ENCODE peak calls at places on chromosomes 5 and 9, in eight cellular contexts. T is bronchial epithelial cell; X is aorta; E is fibroblast of mammary gland; Y is naive thymus-derived CD4-positive, alpha-beta T cell; Q is Caco-2; D is transverse colon; V is fibroblast of lung. P is an unnamed sample.

GRCh38 chr5:177421046-177421798 is 5.3 kb upstream of the GRK6 start:
- DNase-seq in T (no peak), X (no peak), E (no peak), Y (no peak), Q (no peak), D (no peak), V (no peak), P (no peak)

GRCh38 chr5:103031607-103032006 is 88.3 kb downstream of the GIN1 start:
- DNase-seq in T (no peak), X (no peak), E (no peak), Y (no peak), Q (no peak), D (no peak), V (no peak), P (peak)

GRCh38 chr5:97094579-97095317 is 47.7 kb downstream of the LIX1 start:
- DNase-seq in T (no peak), X (no peak), E (no peak), Y (no peak), Q (no peak), D (no peak), V (no peak), P (no peak)

GRCh38 chr5:149959406-149960236 is 937 bp upstream of the SLC26A2 start:
- DNase-seq in T (peak), X (no peak), E (peak), Y (peak), Q (peak), D (no peak), V (peak), P (peak)

GRCh38 chr5:103424453-103425205 is 138.0 kb downstream of the NUDT12 start:
- DNase-seq in T (no peak), X (no peak), E (peak), Y (no peak), Q (no peak), D (no peak), V (peak), P (peak)

GRCh38 chr5:96228449-96228848 is 204.6 kb downstream of the PCSK1 start:
- DNase-seq in T (peak), X (no peak), E (peak), Y (no peak), Q (no peak), D (no peak), V (no peak), P (no peak)

GRCh38 chr9:118686940-118687339 is 682.3 kb downstream of the BRINP1 start:
- DNase-seq in T (no peak), X (no peak), E (no peak), Y (no peak), Q (no peak), D (no peak), V (no peak), P (no peak)

GRCh38 chr9:130845254-130845653 is 10.2 kb downstream of the ABL1 start:
- DNase-seq in T (no peak), X (no peak), E (no peak), Y (no peak), Q (no peak), D (no peak), V (no peak), P (peak)

GRCh38 chr5:67160985-67161384 is 35.6 kb downstream of the CD180 start:
- DNase-seq in T (peak), X (no peak), E (peak), Y (peak), Q (no peak), D (no peak), V (peak), P (peak)

GRCh38 chr5:141223112-141223783 is at the start of gene PCDHB14:
- DNase-seq in T (peak), X (no peak), E (peak), Y (no peak), Q (peak), D (no peak), V (peak), P (peak)

GRCh38 chr5:146645382-146645781 is 129.4 kb upstream of the GPR151 start:
- DNase-seq in T (no peak), X (no peak), E (no peak), Y (no peak), Q (peak), D (no peak), V (no peak), P (no peak)

GRCh38 chr5:35248843-35249780 is 18.8 kb upstream of the PRLR start:
- DNase-seq in T (no peak), X (no peak), E (no peak), Y (no peak), Q (no peak), D (no peak), V (peak), P (no peak)

GRCh38 chr5:16690243-16690839 is 73.5 kb upstream of the RETREG1 start:
- DNase-seq in T (peak), X (no peak), E (peak), Y (no peak), Q (peak), D (no peak), V (peak), P (peak)

GRCh38 chr5:91419571-91420537 is 36.7 kb upstream of the ARRDC3 start:
- DNase-seq in T (peak), X (peak), E (peak), Y (peak), Q (peak), D (peak), V (peak), P (peak)

GRCh38 chr5:116778015-116778414 is 203.4 kb upstream of the SEMA6A start:
- DNase-seq in T (no peak), X (no peak), E (no peak), Y (no peak), Q (no peak), D (no peak), V (no peak), P (no peak)

GRCh38 chr5:160619381-160619780 is 197.7 kb downstream of the PTTG1 start:
- DNase-seq in T (no peak), X (no peak), E (no peak), Y (no peak), Q (no peak), D (no peak), V (no peak), P (no peak)

GRCh38 chr5:124521461-124522230 is 224.8 kb downstream of the ZNF608 start:
- DNase-seq in T (no peak), X (no peak), E (no peak), Y (no peak), Q (no peak), D (no peak), V (no peak), P (no peak)

GRCh38 chr5:5077236-5077635 is 62.9 kb upstream of the ADAMTS16 start:
- DNase-seq in T (no peak), X (no peak), E (no peak), Y (no peak), Q (no peak), D (no peak), V (no peak), P (no peak)

GRCh38 chr5:5078009-5078897 is 61.9 kb upstream of the ADAMTS16 start:
- DNase-seq in T (peak), X (no peak), E (no peak), Y (no peak), Q (no peak), D (no peak), V (no peak), P (no peak)

GRCh38 chr5:5079871-5080270 is 60.3 kb upstream of the ADAMTS16 start:
- DNase-seq in T (no peak), X (no peak), E (no peak), Y (no peak), Q (no peak), D (no peak), V (no peak), P (no peak)

GRCh38 chr5:5080790-5081189 is 59.3 kb upstream of the ADAMTS16 start:
- DNase-seq in T (no peak), X (no peak), E (no peak), Y (no peak), Q (no peak), D (no peak), V (no peak), P (no peak)
- H3K4me3 ChIP-seq in T (no peak), X (no peak), E (no peak), Y (no peak), Q (no peak), D (no peak), V (no peak), P (no peak)

GRCh38 chr9:83178717-83179116 is 115.8 kb upstream of the RASEF start:
- DNase-seq in T (no peak), X (no peak), E (no peak), Y (no peak), Q (no peak), D (no peak), V (no peak), P (no peak)
- H3K4me3 ChIP-seq in T (no peak), X (no peak), E (no peak), Y (no peak), Q (no peak), D (no peak), V (no peak), P (no peak)

DNA sequence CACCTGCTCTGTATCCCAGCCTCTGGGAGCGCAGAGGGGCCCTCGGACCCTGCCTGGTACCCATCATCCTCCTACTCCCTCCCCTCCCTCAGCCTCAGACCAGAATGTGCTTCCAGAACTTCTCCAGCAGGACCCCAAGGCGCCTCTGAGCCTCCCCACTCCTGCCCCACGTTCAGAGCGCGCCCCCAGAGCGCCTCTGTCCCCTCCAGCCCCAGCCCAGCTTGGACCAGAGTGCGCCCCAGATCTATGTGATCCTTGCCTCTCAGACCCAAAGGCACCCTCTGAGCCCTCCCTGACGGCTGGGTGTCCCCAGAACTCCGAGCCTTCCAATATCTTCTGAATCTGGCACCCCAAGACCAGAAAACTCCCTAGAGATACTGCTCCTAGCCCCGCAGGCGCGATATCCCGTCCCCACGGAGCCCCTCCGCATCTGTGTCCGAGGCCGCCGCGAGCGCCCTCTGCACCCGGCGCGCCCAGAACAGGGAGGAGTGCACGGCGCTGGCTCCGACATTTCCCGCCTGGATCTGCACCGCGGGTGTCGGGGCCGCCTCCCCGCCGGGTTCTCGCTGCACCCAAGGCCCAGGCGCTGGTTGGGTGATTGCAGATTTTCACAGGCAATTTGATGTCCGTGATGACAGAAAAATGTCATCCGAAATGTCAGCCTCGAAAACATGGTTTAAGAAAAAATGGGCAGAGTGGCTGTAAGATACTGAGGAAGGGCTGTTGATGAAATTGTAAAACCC is 522 bp downstream of the BHMT start:
- DNase-seq in T (no peak), X (no peak), E (no peak), Y (no peak), Q (no peak), D (no peak), V (no peak), P (no peak)
- H3K4me3 ChIP-seq in T (no peak), X (no peak), E (no peak), Y (no peak), Q (no peak), D (no peak), V (no peak), P (no peak)

GRCh38 chr9:36319806-36320205 is 61.6 kb upstream of the GNE start:
- DNase-seq in T (peak), X (no peak), E (no peak), Y (no peak), Q (peak), D (peak), V (no peak), P (no peak)
- H3K4me3 ChIP-seq in T (no peak), X (no peak), E (no peak), Y (no peak), Q (no peak), D (no peak), V (no peak), P (no peak)

GRCh38 chr9:78030553-78031270 is 899 bp downstream of the GNAQ start:
- DNase-seq in T (no peak), X (peak), E (peak), Y (peak), Q (peak), D (peak), V (peak), P (peak)

GRCh38 chr9:78031271-78031825 is at the start of gene GNAQ:
- DNase-seq in T (no peak), X (peak), E (no peak), Y (no peak), Q (no peak), D (peak), V (peak), P (no peak)

GRCh38 chr9:78026947-78027346 is 4.7 kb downstream of the GNAQ start:
- DNase-seq in T (peak), X (no peak), E (peak), Y (no peak), Q (no peak), D (no peak), V (peak), P (peak)

GRCh38 chr9:78029601-78030552 is 1.7 kb downstream of the GNAQ start:
- DNase-seq in T (peak), X (peak), E (peak), Y (peak), Q (no peak), D (peak), V (peak), P (peak)

GRCh38 chr9:78028926-78029325 is 2.7 kb downstream of the GNAQ start:
- DNase-seq in T (no peak), X (no peak), E (no peak), Y (no peak), Q (no peak), D (no peak), V (peak), P (no peak)
- H3K4me3 ChIP-seq in T (no peak), X (peak), E (peak), Y (peak), Q (no peak), D (peak), V (peak), P (peak)

GRCh38 chr5:64949331-64949730 is 180.6 kb downstream of the CWC27 start:
- DNase-seq in T (no peak), X (no peak), E (no peak), Y (no peak), Q (no peak), D (no peak), V (no peak), P (no peak)
- H3K4me3 ChIP-seq in T (no peak), X (no peak), E (no peak), Y (no peak), Q (no peak), D (no peak), V (no peak), P (no peak)

GRCh38 chr9:23379842-23380241 is 446.2 kb downstream of the ELAVL2 start:
- DNase-seq in T (no peak), X (no peak), E (peak), Y (no peak), Q (no peak), D (peak), V (no peak), P (no peak)
- H3K4me3 ChIP-seq in T (no peak), X (no peak), E (no peak), Y (no peak), Q (no peak), D (no peak), V (no peak), P (no peak)

DNA sequence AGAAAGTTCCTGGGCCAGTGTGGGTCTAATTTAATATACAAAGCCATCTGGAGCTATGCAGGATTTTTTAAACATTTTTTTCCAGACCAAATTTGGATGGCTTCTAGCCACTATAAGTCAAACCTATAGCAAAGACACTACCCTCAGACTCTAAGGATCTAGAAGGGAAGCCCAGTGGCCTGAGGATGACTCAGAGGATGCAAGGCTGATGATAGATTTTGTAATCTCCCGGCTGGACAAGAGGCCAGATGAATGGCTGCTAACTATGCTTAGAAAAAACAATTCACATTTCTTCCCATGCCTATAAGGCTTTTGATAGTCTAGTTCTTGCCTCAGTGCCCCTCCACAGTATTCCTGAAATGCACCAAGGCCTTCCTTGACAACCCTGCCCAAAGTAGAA is 79.8 kb downstream of the TRPC7 start:
- DNase-seq in T (no peak), X (no peak), E (peak), Y (no peak), Q (no peak), D (no peak), V (peak), P (peak)
- H3K4me3 ChIP-seq in T (no peak), X (no peak), E (no peak), Y (no peak), Q (no peak), D (no peak), V (no peak), P (no peak)

P was measured in fibroblast of pulmonary artery.